ENCODE peak calls at places on chromosomes 4 and X, in four cellular contexts. G is endodermal cell, T is tibial artery, P is H9. D is an unnamed sample. For H3K4me1, the result is how much of the 10 kb centered on the place peaks cover.

GRCh38 chr4:125187221-125187620 is 127.5 kb upstream of the FAT4 start:
- DNase-seq in G (no peak), T (no peak), P (no peak), D (no peak)

GRCh38 chr4:16684083-16684482 is 214.4 kb downstream of the LDB2 start:
- DNase-seq in G (no peak), T (no peak), P (no peak), D (no peak)

GRCh38 chr4:100095729-100096595 is 94.3 kb downstream of the DDIT4L start:
- DNase-seq in G (peak), T (peak), P (peak), D (peak)

GRCh38 chrX:133749370-133749769 is 236.0 kb downstream of the GPC3 start:
- DNase-seq in G (no peak), T (no peak), P (no peak), D (no peak)

GRCh38 chrX:154738013-154738738 is 12.7 kb downstream of the GAB3 start:
- DNase-seq in G (no peak), T (peak), P (no peak), D (no peak)

GRCh38 chrX:111543212-111543762 is 31.8 kb downstream of the SERTM2 start:
- DNase-seq in G (no peak), T (no peak), P (peak), D (no peak)

GRCh38 chrX:44903107-44903506 is 30.1 kb downstream of the KDM6A start:
- DNase-seq in G (no peak), T (no peak), P (no peak), D (no peak)

GRCh38 chr4:139873111-139873866 is 207.7 kb downstream of the MGST2 start:
- DNase-seq in G (no peak), T (no peak), P (no peak), D (no peak)

GRCh38 chr4:102259702-102260101 is 85.6 kb downstream of the SLC39A8 start:
- DNase-seq in G (no peak), T (no peak), P (no peak), D (no peak)

GRCh38 chr4:56086073-56086521 is 137.4 kb downstream of the CEP135 start:
- DNase-seq in G (peak), T (no peak), P (peak), D (no peak)

GRCh38 chr4:83258463-83258862 is 26.1 kb downstream of the COQ2 start:
- DNase-seq in G (no peak), T (no peak), P (no peak), D (no peak)

GRCh38 chr4:81085291-81085690 is 54.8 kb downstream of the BMP3 start:
- DNase-seq in G (no peak), T (no peak), P (no peak), D (no peak)

GRCh38 chr4:78556655-78557054 is 5.1 kb downstream of the ANXA3 start:
- DNase-seq in G (no peak), T (no peak), P (no peak), D (no peak)

GRCh38 chr4:159446266-159446976 is 343.5 kb downstream of the RAPGEF2 start:
- DNase-seq in G (peak), T (peak), P (peak), D (peak)

GRCh38 chrX:68681443-68681941 is 34.0 kb downstream of the STARD8 start:
- DNase-seq in G (no peak), T (no peak), P (no peak), D (no peak)

GRCh38 chr4:152308925-152309324 is 227.0 kb downstream of the FBXW7 start:
- DNase-seq in G (no peak), T (no peak), P (no peak), D (no peak)
- H3K27ac ChIP-seq in G (no peak), T (no peak), P (no peak), D (no peak)

DNA sequence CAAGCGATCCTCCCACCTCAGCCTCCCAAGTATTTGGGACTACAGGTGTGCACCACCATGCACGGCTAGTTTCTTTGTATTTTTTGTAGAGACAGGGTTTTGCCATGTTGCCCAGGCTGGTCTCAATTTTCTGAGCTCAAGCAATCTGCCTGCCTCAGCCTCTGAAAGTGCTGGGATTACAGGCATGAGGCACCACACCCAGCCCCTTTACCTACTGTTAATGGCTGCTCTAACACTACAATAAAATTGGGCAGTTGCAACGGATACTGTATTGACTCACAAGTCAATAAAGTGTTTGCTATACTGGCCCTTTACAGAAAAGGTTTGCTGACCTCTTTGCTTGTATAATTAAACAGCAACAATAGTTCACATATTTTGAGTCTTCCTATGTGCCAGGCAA is 41.5 kb downstream of the TRIM2 start:
- DNase-seq in G (no peak), T (no peak), P (no peak), D (no peak)
- H3K4me1 ChIP-seq in G (under half), T (under half), P (under half), D (under half)

GRCh38 chrX:14963447-14964236 is 90.4 kb downstream of the MOSPD2 start:
- DNase-seq in G (no peak), T (no peak), P (no peak), D (no peak)
- H3K27ac ChIP-seq in G (no peak), T (no peak), P (no peak), D (no peak)

GRCh38 chr4:2287594-2287915 is 25.6 kb upstream of the MXD4 start:
- DNase-seq in G (no peak), T (peak), P (no peak), D (no peak)

GRCh38 chr4:2286904-2287593 is 25.1 kb upstream of the MXD4 start:
- DNase-seq in G (peak), T (peak), P (peak), D (no peak)

GRCh38 chr4:2289955-2290333 is 28.0 kb upstream of the MXD4 start:
- DNase-seq in G (no peak), T (no peak), P (no peak), D (no peak)

GRCh38 chr4:2289311-2289954 is 27.5 kb upstream of the MXD4 start:
- DNase-seq in G (peak), T (no peak), P (peak), D (no peak)

GRCh38 chr4:2288051-2288541 is 26.2 kb upstream of the MXD4 start:
- DNase-seq in G (no peak), T (peak), P (peak), D (no peak)
- H3K4me1 ChIP-seq in G (under half), T (under half), P (under half), D (under half)

GRCh38 chrX:2342878-2343277 is 157.9 kb downstream of the DHRSX start:
- DNase-seq in G (no peak), T (no peak), P (no peak), D (no peak)
- H3K27ac ChIP-seq in G (no peak), T (peak), P (no peak), D (peak)

DNA sequence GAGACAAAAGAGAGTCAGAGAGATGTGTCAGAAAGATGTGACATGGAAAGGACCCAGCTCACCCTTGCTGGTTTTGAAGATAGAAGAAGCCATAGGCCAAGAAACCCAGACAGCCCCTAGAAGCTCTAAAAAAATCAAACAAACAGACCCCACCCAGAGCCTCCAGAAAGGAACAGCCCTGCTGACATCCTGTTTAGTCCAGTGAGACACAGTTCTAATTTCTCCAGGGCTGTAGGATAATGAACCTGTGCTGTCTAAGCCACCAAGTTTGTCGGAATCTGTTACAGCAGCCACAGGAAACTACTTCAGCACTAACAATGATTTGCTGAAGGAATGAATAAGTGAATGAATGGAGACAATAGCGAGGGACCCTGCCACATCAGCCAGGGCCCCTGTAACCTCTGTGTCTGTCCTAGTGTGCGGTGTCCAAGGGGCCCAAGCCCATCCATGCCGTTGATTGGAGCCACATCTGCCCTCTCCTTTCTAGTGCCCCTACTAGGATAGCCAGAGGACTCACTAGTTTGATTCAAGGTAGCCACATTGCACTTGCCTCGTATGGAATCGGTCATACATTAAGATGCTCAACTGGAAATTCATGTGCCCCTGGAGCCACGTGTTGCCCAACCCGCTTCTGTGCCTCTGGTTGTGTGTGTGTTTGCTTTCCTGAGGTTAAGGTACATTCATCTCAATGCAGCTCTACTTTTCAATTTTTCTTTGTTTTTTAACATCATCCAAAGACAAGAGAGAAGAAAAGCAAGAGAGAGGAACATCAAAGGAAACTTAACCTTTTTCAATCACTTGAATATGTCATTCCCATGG is 32.5 kb upstream of the SLC2A9 start:
- DNase-seq in G (no peak), T (no peak), P (no peak), D (no peak)
- H3K4me1 ChIP-seq in G (under half), T (under half), P (under half), D (under half)

GRCh38 chr4:176307591-176307920 is 12.2 kb upstream of the SPCS3 start:
- DNase-seq in G (no peak), T (no peak), P (no peak), D (no peak)
- H3K27ac ChIP-seq in G (no peak), T (no peak), P (no peak), D (no peak)

GRCh38 chr4:52983563-52984303 is 121.6 kb downstream of the RASL11B start:
- DNase-seq in G (no peak), T (no peak), P (no peak), D (no peak)
- H3K4me1 ChIP-seq in G (under half), T (under half), P (under half), D (under half)

GRCh38 chr4:183495182-183495581 is 9.7 kb upstream of the ING2 start:
- DNase-seq in G (no peak), T (no peak), P (no peak), D (no peak)

GRCh38 chr4:183499389-183499788 is 5.5 kb upstream of the ING2 start:
- DNase-seq in G (no peak), T (no peak), P (no peak), D (no peak)

GRCh38 chr4:183504064-183504929 is 561 bp upstream of the ING2 start:
- DNase-seq in G (peak), T (peak), P (peak), D (peak)

GRCh38 chr4:183503497-183504063 is 1.3 kb upstream of the ING2 start:
- DNase-seq in G (no peak), T (no peak), P (no peak), D (no peak)

DNA sequence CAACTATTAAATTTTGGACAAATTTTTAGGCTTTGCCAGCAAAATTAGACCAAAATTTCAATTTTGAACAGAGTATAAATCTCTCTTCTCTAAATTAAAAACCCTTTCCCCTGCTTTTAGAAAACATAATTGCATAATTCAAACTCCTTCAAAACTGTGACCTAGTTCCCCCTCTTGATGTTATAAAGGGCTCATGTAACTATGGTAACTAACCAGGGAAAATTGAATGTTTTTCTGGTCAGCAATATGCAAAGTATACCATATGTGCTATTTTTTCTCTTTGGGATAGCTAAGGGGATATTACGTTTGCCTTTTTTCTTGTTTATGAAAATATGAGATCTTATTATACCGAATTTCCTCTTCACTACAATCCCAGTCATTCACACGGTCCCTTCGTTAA is 5.1 kb upstream of the ING2 start:
- DNase-seq in G (no peak), T (no peak), P (no peak), D (no peak)
- H3K27ac ChIP-seq in G (no peak), T (no peak), P (no peak), D (no peak)

D was measured in lung.